ENCODE peak calls at places on chromosomes 5 and 9, in four cellular contexts. V, Q, N and I are unnamed samples.
A peak's percentile ranks its signal among the peaks of the same experiment; 100 is the strongest.

GRCh38 chr9:127397722-127398647 is 1.0 kb downstream of the SLC2A8 start:
- DNase-seq in V (peak; percentile 84), Q (peak; percentile 36), N (peak; percentile 47), I (no peak)

GRCh38 chr9:80561526-80561925 is 989.8 kb downstream of the TLE4 start:
- DNase-seq in V (no peak), Q (no peak), N (no peak), I (no peak)

GRCh38 chr5:140563554-140563953 is 844 bp downstream of the APBB3 start:
- DNase-seq in V (peak; percentile 37), Q (no peak), N (no peak), I (no peak)

GRCh38 chr5:103224118-103224893 is 34.3 kb upstream of the MACIR start:
- DNase-seq in V (peak; percentile 45), Q (peak; percentile 60), N (peak; percentile 63), I (peak; percentile 57)

GRCh38 chr5:40654377-40655006 is 25.2 kb upstream of the PTGER4 start:
- DNase-seq in V (no peak), Q (no peak), N (no peak), I (no peak)

GRCh38 chr9:108150736-108151135 is 661.2 kb upstream of the KLF4 start:
- DNase-seq in V (no peak), Q (no peak), N (no peak), I (no peak)

GRCh38 chr9:114154597-114155102 is 687 bp upstream of the COL27A1 start:
- DNase-seq in V (no peak), Q (no peak), N (no peak), I (no peak)

GRCh38 chr5:122726990-122727616 is 47.8 kb upstream of the SNX2 start:
- DNase-seq in V (no peak), Q (no peak), N (no peak), I (peak; percentile 12)

GRCh38 chr9:3043369-3043768 is 199.5 kb upstream of the PUM3 start:
- DNase-seq in V (no peak), Q (no peak), N (no peak), I (no peak)

GRCh38 chr9:94945191-94946144 is 219.0 kb downstream of the AOPEP start:
- DNase-seq in V (no peak), Q (no peak), N (no peak), I (no peak)

GRCh38 chr5:33228149-33228548 is 212.6 kb upstream of the TARS1 start:
- DNase-seq in V (no peak), Q (no peak), N (no peak), I (no peak)

GRCh38 chr5:177442066-177442836 is 4.4 kb upstream of the PRR7 start:
- DNase-seq in V (no peak), Q (no peak), N (no peak), I (no peak)

GRCh38 chr9:71763752-71764332 is 4.5 kb downstream of the CEMIP2 start:
- DNase-seq in V (no peak), Q (no peak), N (no peak), I (no peak)
- H3K4me1 ChIP-seq in V (peaks cover 2% of the 10 kb centered on the region), Q (peaks cover 71% of the 10 kb centered on the region), N (peaks cover 22% of the 10 kb centered on the region), I (peaks cover 65% of the 10 kb centered on the region)

GRCh38 chr9:126165755-126166154 is 160.9 kb upstream of the MVB12B start:
- DNase-seq in V (no peak), Q (no peak), N (no peak), I (no peak)
- TF ChIP-seq ELF1 in V (no peak), Q (no peak), N (no peak), I (no peak)

DNA sequence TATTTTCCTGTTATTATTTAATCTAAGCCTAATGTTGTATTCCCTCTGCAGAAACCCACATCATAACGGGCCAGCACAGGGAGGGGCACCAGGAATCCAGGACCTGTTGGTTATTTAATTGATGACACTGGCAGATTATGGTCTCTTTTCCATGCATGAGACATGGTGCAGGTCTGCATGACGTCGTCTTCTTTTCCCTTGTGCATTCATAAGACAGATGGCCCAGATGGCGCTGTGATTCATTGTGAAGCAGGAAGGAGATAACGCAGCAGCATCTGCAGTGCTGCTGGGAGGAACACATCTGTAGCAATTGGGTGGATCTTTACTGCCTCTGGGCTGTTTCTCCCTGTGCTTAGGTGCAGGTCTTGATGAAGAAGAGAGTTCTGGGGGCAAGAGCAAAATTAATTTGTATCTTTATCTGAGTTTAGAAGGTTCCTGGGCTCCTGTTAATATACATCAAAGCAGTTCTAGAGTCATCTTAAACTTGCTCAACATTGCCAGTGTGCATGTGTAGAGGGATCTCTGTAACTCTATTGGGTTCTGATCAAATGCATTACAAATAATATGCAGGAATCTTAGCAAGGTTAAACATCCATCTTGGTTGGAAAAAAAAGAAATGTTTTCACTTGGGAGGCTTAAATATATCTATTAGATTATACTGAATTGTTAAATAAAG is 176.1 kb downstream of the PCSK1 start:
- DNase-seq in V (peak; percentile 59), Q (no peak), N (no peak), I (peak; percentile 49)
- H3K4me1 ChIP-seq in V (peaks cover 11% of the 10 kb centered on the region), Q (peaks cover 25% of the 10 kb centered on the region), N (peaks cover 3% of the 10 kb centered on the region), I (peaks cover 10% of the 10 kb centered on the region)

DNA sequence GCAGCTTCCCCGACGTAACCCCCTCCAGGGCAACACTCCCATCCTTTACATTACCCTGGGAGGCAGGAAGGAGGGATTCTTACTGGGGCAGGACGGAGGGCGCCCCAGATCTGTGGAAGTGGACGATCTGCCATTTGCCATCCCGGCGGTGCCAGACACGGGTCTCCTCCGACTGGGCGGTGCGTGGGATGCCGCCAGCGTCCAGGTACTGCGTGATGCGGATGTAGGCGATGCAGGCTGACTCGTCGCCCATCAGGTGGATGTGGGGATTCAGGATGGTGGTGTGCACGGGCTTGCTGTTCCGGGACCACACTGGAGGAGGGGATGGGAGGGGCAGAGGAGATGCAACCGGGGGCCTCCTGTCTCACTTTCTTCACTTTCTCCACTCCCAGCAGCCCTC is 33.0 kb downstream of the SLC6A7 start:
- DNase-seq in V (no peak), Q (no peak), N (no peak), I (no peak)
- TF ChIP-seq ELF1 in V (no peak), Q (no peak), N (no peak), I (no peak)

GRCh38 chr9:75089369-75089766 is 1.1 kb downstream of the OSTF1 start:
- DNase-seq in V (no peak), Q (no peak), N (no peak), I (no peak)
- H3K4me1 ChIP-seq in V (peaks cover 6% of the 10 kb centered on the region), Q (peaks cover 78% of the 10 kb centered on the region), N (peaks cover 8% of the 10 kb centered on the region), I (peaks cover 19% of the 10 kb centered on the region)

GRCh38 chr5:117893211-117893610 is 1095.1 kb downstream of the DTWD2 start:
- DNase-seq in V (no peak), Q (no peak), N (no peak), I (no peak)

GRCh38 chr5:117889592-117889991 is 1098.8 kb downstream of the DTWD2 start:
- DNase-seq in V (no peak), Q (no peak), N (no peak), I (no peak)

GRCh38 chr5:117892360-117892759 is 1096.0 kb downstream of the DTWD2 start:
- DNase-seq in V (no peak), Q (no peak), N (no peak), I (no peak)

DNA sequence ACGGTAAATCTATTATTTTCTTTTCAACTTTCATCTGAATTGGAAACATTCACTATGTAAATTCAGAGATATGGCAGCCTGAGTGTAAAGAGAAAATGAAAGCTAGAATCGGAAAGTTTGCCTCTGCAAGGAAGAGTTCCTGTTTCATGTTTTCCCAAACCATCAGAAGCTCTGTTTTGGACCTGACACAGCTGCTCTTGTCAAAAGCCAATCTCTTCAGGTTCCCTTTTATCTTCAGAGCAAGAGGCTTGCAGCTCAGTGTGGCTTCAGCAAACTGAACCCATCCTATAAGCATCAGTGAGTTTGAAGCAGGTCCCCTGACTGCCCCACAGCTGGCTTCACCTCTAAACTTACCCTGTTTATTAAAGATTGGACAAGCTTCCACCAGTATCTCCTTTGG is 1099.7 kb downstream of the DTWD2 start:
- DNase-seq in V (no peak), Q (no peak), N (no peak), I (no peak)
- TF ChIP-seq ELF1 in V (no peak), Q (no peak), N (no peak), I (no peak)

DNA sequence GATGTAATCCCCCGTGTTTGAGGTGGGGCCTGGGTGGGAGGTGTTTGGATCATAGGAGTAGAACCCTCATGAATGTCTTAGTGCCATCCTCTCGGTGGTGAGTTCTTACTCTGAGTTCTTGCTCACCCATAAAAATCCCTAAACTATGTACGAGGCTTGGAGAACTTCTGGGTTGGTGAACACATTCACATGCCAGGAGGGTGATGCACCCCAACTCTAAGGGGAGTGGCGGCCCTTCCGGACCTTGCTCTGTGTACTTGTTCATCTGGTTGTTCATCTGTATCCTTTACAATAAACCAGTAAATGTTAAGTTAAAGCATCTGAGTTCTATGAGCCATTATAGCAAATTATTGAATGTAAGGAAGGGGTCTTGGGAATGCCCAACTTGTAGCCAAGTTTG is 36.0 kb upstream of the RIC1 start:
- DNase-seq in V (no peak), Q (no peak), N (no peak), I (no peak)
- H3K4me1 ChIP-seq in V (no peaks in the 10 kb centered on the region), Q (no peaks in the 10 kb centered on the region), N (no peaks in the 10 kb centered on the region), I (no peaks in the 10 kb centered on the region)

DNA sequence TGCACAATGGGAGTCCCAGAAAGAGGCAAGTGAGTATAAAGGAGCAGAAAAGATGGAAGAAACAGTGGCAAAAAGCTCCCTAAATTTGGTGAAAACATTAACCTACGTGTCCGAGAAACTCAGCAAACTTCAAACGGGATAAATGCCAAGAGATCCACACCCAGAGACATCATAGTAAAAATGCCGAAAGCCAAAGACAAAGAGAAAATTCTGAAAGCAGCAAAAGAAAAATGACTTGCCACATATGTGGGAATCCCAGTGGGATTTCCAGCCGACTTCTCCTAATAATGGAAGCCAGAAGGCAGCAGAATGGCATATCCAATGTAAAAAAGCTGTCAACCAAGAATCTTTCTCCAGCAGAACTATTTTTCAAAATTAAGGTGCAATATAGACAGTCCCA is 101.2 kb downstream of the ADAMTS2 start:
- DNase-seq in V (no peak), Q (no peak), N (no peak), I (no peak)
- TF ChIP-seq ELF1 in V (no peak), Q (no peak), N (no peak), I (no peak)